ENCODE peak calls at places on chromosome 7, in five cellular contexts. L is upper lobe of right lung, P is GM12865, J is GM23338, W is foreskin fibroblast. Q is an unnamed sample.

GRCh38 chr7:107982918-107983389 is 20.0 kb downstream of the LAMB1 start:
- DNase-seq in L (no peak), P (no peak), J (no peak), W (peak), Q (peak)

GRCh38 chr7:33196194-33196593 is 66.8 kb downstream of the BBS9 start:
- DNase-seq in L (no peak), P (no peak), J (no peak), W (peak), Q (peak)

GRCh38 chr7:101900103-101900502 is 82.7 kb downstream of the CUX1 start:
- DNase-seq in L (no peak), P (no peak), J (no peak), W (peak), Q (no peak)

GRCh38 chr7:65609131-65609530 is 235.5 kb downstream of the ZNF92 start:
- DNase-seq in L (no peak), P (no peak), J (no peak), W (no peak), Q (no peak)

GRCh38 chr7:126803060-126803665 is 449.6 kb downstream of the GRM8 start:
- DNase-seq in L (no peak), P (peak), J (peak), W (peak), Q (peak)

GRCh38 chr7:38374507-38374906 is 101.1 kb upstream of the TARP start:
- DNase-seq in L (no peak), P (peak), J (peak), W (peak), Q (peak)

GRCh38 chr7:141181812-141182211 is 107.9 kb downstream of the TMEM178B start:
- DNase-seq in L (no peak), P (no peak), J (no peak), W (no peak), Q (no peak)

GRCh38 chr7:149562602-149563001 is 65.0 kb upstream of the ZNF746 start:
- DNase-seq in L (no peak), P (no peak), J (no peak), W (peak), Q (peak)

GRCh38 chr7:147496209-147496608 is 1094.4 kb upstream of the C7orf33 start:
- DNase-seq in L (no peak), P (no peak), J (no peak), W (no peak), Q (no peak)

GRCh38 chr7:30678805-30679204 is 3.5 kb downstream of the CRHR2 start:
- DNase-seq in L (no peak), P (no peak), J (no peak), W (no peak), Q (no peak)

GRCh38 chr7:46168231-46168630 is 247.2 kb upstream of the IGFBP3 start:
- DNase-seq in L (no peak), P (no peak), J (no peak), W (no peak), Q (no peak)

GRCh38 chr7:95684037-95684436 is 87.7 kb upstream of the PDK4 start:
- DNase-seq in L (no peak), P (no peak), J (peak), W (peak), Q (peak)

GRCh38 chr7:100799037-100799896 is 28.1 kb downstream of the EPHB4 start:
- DNase-seq in L (peak), P (peak), J (peak), W (peak), Q (peak)

GRCh38 chr7:1419310-1419634 is 40.0 kb downstream of the MICALL2 start:
- DNase-seq in L (no peak), P (no peak), J (no peak), W (no peak), Q (no peak)

GRCh38 chr7:38190010-38190409 is 12.0 kb downstream of the STARD3NL start:
- DNase-seq in L (no peak), P (no peak), J (no peak), W (peak), Q (no peak)

GRCh38 chr7:48832303-48832845 is 92.0 kb upstream of the CDC14C start:
- DNase-seq in L (no peak), P (no peak), J (no peak), W (no peak), Q (no peak)

GRCh38 chr7:55128693-55129394 is 110.0 kb downstream of the EGFR start:
- DNase-seq in L (no peak), P (no peak), J (no peak), W (peak), Q (peak)

GRCh38 chr7:18666107-18666728 is 170.7 kb downstream of the HDAC9 start:
- DNase-seq in L (peak), P (peak), J (peak), W (peak), Q (peak)

GRCh38 chr7:45084901-45085618 is 3.7 kb downstream of the NACAD start:
- DNase-seq in L (peak), P (no peak), J (no peak), W (no peak), Q (no peak)

GRCh38 chr7:18694484-18694883 is 198.9 kb downstream of the HDAC9 start:
- DNase-seq in L (no peak), P (no peak), J (no peak), W (no peak), Q (no peak)

GRCh38 chr7:56175784-56176183 is 59.6 kb upstream of the NUPR2 start:
- DNase-seq in L (no peak), P (no peak), J (no peak), W (peak), Q (no peak)

GRCh38 chr7:140393756-140394306 is 4.5 kb downstream of the SLC37A3 start:
- DNase-seq in L (peak), P (no peak), J (no peak), W (no peak), Q (no peak)

GRCh38 chr7:6164491-6164890 is 107.9 kb downstream of the CYTH3 start:
- DNase-seq in L (peak), P (no peak), J (peak), W (no peak), Q (no peak)

GRCh38 chr7:144148224-144148827 is 25.4 kb downstream of the OR2A14 start:
- DNase-seq in L (no peak), P (no peak), J (no peak), W (no peak), Q (no peak)

GRCh38 chr7:149459540-149460433 is 1.1 kb downstream of the ZNF777 start:
- DNase-seq in L (no peak), P (peak), J (peak), W (peak), Q (no peak)

GRCh38 chr7:142248-142955 is 50.0 kb upstream of the FAM20C start:
- DNase-seq in L (peak), P (no peak), J (no peak), W (peak), Q (no peak)

GRCh38 chr7:75572396-75572795 is 80.3 kb downstream of the SPDYE5 start:
- DNase-seq in L (no peak), P (no peak), J (no peak), W (no peak), Q (no peak)
- H3K4me3 ChIP-seq in L (no peak), P (no peak), J (no peak), W (no peak), Q (no peak)

DNA sequence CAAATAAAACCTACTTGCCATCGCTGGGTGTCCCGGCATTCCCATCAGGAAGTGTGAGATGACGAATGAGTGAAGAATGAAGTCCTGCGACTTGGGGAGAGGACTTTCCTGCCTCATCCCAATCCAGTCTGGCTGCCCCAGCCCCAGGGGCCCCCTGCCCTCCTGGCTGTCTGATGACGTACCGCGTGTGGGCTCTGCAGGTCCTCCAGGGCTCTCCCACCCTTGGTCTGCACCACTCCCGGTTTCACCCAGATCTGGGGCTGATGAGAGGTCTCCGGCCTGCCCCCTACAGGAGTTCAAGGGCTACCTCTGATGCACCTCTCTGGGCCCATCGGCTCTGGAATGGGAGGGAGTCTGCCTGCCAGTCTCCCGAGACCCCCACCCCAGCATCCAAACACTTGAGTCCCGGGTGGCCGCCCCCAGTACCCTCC is 9.8 kb downstream of the ATP6V1F start:
- DNase-seq in L (no peak), P (no peak), J (peak), W (no peak), Q (no peak)
- TF ChIP-seq CTCF in L (no peak), P (peak), J (peak), W (no peak), Q (no peak)

DNA sequence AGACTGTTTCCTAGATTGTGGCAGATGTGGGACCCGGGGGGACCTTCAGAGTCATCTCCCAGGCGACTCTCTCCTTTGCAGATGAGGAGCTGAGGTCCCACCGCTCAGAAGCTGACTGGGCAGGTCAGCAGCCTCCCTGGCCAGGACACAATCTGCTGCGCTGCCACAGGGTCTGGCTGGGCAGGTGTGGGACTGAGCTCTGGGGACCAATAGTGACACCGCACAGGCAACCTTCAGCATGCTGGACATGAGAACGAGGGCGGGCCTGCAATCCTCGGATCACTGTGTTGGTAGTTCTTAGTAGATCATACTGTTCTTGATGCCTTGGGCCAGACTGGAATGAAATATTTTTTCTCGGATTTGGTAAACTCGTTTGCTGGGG is 20.5 kb upstream of the CRYGN start:
- DNase-seq in L (no peak), P (no peak), J (no peak), W (peak), Q (no peak)
- H3K4me3 ChIP-seq in L (no peak), P (no peak), J (no peak), W (peak), Q (no peak)

GRCh38 chr7:52565980-52566379 is 469.5 kb upstream of the POM121L12 start:
- DNase-seq in L (no peak), P (no peak), J (no peak), W (no peak), Q (no peak)

DNA sequence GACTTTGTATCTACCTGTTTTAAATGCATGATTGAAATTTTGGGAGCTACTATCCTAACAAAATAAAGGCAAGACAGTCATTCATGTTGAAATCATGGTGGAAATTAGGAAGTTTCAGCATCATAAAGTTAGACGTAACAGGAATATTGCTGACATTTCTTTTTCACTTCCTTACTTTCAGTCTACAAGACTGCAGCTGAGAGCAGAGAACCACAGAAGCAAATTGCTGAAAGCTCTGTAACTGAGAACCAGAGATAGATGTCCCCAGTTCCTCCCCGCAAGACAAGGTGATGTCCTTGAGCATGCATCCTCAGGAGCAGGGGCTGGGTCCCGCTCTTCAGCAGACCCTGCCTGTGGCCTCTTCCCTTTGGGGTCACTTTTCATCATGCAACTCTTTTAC is 466.3 kb upstream of the POM121L12 start:
- DNase-seq in L (no peak), P (no peak), J (no peak), W (no peak), Q (no peak)
- TF ChIP-seq CTCF in L (no peak), P (no peak), J (no peak), W (no peak), Q (no peak)

GRCh38 chr7:135536160-135536559 is 21.6 kb upstream of the NUP205 start:
- DNase-seq in L (no peak), P (no peak), J (no peak), W (peak), Q (peak)
- H3K4me3 ChIP-seq in L (no peak), P (no peak), J (no peak), W (no peak), Q (no peak)

DNA sequence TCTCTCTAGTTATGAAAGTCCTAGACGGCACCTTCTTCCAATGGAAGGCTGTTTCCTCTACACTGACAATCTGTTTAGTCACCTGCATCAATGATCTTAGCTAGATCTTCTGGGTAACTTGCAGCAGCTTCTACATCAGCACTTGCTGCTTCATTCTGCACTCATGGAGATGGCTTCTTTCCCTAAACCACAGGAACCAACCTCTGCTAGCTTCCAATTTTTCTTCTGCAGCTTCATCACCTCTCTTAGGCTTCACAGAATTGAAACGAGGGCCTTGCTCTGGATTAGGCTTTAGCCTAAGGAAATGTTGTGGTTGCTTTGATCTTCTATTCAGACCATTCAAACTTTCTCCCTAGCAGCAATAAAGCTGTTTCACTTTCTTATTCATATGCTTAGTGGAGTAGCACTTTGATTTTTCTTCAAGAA is 24.6 kb downstream of the NAMPT start:
- DNase-seq in L (no peak), P (peak), J (no peak), W (peak), Q (peak)
- TF ChIP-seq CTCF in L (no peak), P (no peak), J (no peak), W (no peak), Q (no peak)

GRCh38 chr7:157501576-157501975 is 164.8 kb downstream of the DNAJB6 start:
- DNase-seq in L (peak), P (no peak), J (no peak), W (no peak), Q (no peak)

GRCh38 chr7:157499835-157500153 is 163.0 kb downstream of the DNAJB6 start:
- DNase-seq in L (peak), P (no peak), J (no peak), W (no peak), Q (no peak)

GRCh38 chr7:157503229-157503628 is 166.4 kb downstream of the DNAJB6 start:
- DNase-seq in L (no peak), P (no peak), J (no peak), W (no peak), Q (no peak)

GRCh38 chr7:157500171-157500960 is 163.6 kb downstream of the DNAJB6 start:
- DNase-seq in L (peak), P (no peak), J (peak), W (no peak), Q (no peak)

GRCh38 chr7:157502701-157503111 is 165.9 kb downstream of the DNAJB6 start:
- DNase-seq in L (peak), P (peak), J (no peak), W (no peak), Q (peak)
- H3K4me3 ChIP-seq in L (peak), P (no peak), J (no peak), W (no peak), Q (no peak)

DNA sequence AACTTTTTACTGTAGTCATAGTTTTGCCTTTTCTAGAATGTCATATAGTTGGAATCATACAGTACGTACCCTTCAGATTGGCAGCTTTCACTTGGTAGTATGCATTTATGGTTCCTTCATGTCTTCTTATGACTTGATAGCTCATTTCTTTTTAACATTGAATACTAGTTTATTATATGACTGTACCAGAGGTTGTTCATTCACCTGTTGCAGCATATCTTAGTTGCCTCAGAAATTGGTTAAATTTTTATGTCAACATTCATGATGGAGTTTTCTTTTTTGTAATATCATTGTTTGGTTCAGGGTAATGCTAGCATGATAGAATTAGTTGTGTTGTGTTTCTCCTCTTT is 94.8 kb upstream of the CDK13 start:
- DNase-seq in L (no peak), P (no peak), J (no peak), W (no peak), Q (no peak)
- TF ChIP-seq CTCF in L (no peak), P (no peak), J (no peak), W (no peak), Q (no peak)

Q was measured in astrocyte of the spinal cord.